ENCODE peak calls at places on chromosome 5, in five cellular contexts. J is CD8-positive, alpha-beta memory T cell; N is endodermal cell; V is AG09309; I is fibroblast of mammary gland. S is an unnamed sample.

GRCh38 chr5:65721775-65722574 is at the start of the genes NLN and SGTB:
- DNase-seq in I (peak), N (peak), V (no peak), J (peak), S (peak)

GRCh38 chr5:74888117-74888516 is 21.9 kb upstream of the FAM169A start:
- DNase-seq in I (no peak), N (no peak), J (no peak), V (no peak), S (no peak)

GRCh38 chr5:90119531-90119940 is 290.0 kb downstream of the CETN3 start:
- DNase-seq in J (no peak), I (no peak), V (no peak), N (no peak), S (peak)

GRCh38 chr5:112929336-112930081 is 7.5 kb upstream of the REEP5 start:
- DNase-seq in V (no peak), N (no peak), I (no peak), J (no peak), S (no peak)

GRCh38 chr5:10303699-10304170 is 4.0 kb downstream of the CMBL start:
- DNase-seq in I (no peak), V (no peak), J (no peak), N (no peak), S (no peak)

GRCh38 chr5:56481147-56481997 is 248.2 kb upstream of the ANKRD55 start:
- DNase-seq in I (peak), N (peak), V (no peak), J (peak), S (peak)

GRCh38 chr5:118554991-118555390 is 433.4 kb downstream of the DTWD2 start:
- DNase-seq in N (no peak), V (no peak), I (no peak), J (no peak), S (no peak)

GRCh38 chr5:83475540-83476469 is 4.3 kb downstream of the VCAN start:
- DNase-seq in J (no peak), V (peak), N (no peak), I (peak), S (peak)

GRCh38 chr5:15687401-15687800 is 187.4 kb downstream of the FBXL7 start:
- DNase-seq in V (no peak), J (no peak), I (no peak), N (no peak), S (no peak)

GRCh38 chr5:41270423-41271251 is 57.3 kb upstream of the C6 start:
- DNase-seq in J (no peak), I (peak), V (peak), N (peak), S (peak)

GRCh38 chr5:2183154-2184023 is 300.7 kb upstream of the IRX4 start:
- DNase-seq in I (no peak), V (no peak), J (no peak), N (peak), S (no peak)

GRCh38 chr5:5494489-5495402 is 72.3 kb downstream of the ICE1 start:
- DNase-seq in N (peak), V (no peak), I (peak), J (peak), S (peak)

GRCh38 chr5:3101561-3101960 is 350.1 kb upstream of the IRX2 start:
- DNase-seq in J (no peak), I (no peak), N (peak), V (no peak), S (no peak)

GRCh38 chr5:170502692-170503091 is 1.1 kb upstream of the KCNIP1 start:
- DNase-seq in V (no peak), N (no peak), J (no peak), I (no peak), S (no peak)

GRCh38 chr5:176402684-176403083 is 13.7 kb downstream of the CLTB start:
- DNase-seq in I (no peak), N (no peak), J (no peak), V (no peak), S (no peak)

GRCh38 chr5:150645070-150645700 is 4.7 kb downstream of the SYNPO start:
- DNase-seq in N (peak), I (peak), J (no peak), V (peak), S (peak)

DNA sequence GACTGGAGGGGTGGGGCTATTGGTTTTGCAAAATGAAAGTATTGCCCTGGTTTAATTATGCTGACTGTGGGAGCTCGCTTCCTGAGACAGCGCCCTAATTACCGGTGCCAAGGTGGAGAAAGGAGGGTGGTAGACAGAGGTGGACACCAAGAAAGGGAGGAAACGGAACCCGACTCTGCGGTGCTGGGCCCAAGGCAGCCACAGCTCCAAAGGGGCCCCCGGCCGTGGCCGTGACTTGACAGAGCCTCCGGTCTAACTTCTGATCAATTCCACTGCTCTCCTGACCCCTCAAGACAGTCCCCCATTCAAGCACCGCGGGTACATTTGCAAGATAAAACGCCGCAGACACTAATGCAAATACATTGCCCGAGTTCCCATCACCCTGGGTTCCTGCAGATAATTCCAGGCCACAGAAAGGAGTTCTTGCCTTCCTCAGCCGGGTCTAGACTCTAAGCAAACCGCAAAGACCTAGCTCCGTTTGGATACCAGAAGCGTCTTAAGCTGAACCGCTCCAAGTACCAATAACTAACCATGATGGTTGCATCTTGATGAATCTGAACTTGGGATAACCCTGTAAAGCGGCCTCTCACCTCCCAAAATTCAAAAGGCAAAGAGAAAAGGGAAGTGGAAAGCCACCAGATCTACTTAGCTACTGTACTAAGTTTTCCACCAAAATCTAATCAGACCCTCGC is 211.0 kb downstream of the MEF2C start:
- DNase-seq in J (no peak), I (no peak), V (no peak), N (peak), S (peak)
- H3K4me3 ChIP-seq in J (no peak), I (no peak), V (no peak), N (peak), S (peak)

GRCh38 chr5:125088522-125089105 is 342.2 kb upstream of the ZNF608 start:
- DNase-seq in V (no peak), I (no peak), J (no peak), N (no peak), S (no peak)
- H3K4me3 ChIP-seq in V (no peak), I (no peak), J (no peak), N (no peak), S (no peak)

DNA sequence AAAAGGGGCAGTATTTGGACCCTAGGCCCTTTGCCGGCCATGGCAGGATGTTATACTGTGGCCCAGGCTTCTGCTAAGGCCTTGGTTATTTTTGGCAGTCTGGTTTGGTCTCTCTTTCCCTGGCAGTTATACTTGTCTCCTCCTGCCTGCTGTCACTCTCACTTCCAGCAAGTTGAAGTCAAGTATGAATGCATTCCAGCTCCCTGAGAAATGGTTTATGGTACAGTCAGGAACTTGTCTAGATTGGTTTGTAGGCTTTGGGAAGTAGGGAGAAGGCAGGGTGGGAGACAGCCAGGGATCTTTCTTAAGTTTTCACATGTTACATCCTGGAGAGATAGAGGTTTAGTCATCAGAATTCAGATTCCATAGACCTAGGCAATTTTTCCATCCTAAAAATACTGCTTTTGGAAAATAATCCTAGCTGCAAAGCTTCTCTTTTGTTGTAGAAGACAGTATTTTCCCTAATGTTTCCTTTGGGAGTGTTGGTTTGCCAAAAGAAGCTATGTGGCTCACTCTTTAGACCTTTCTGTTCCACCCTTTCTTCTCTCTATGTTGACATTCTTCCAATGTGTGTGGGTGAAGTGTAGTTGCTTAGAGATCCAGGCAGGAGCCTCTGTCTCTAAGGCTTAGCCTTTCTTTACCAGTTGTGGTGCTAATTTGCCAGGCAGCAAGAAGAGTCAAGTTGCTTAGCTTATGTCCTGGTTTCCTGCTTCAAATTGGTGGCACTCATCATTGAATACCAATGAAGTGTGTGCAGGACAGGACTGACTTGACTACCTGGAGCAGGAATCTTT is 2.4 kb upstream of the KDM3B start:
- DNase-seq in I (peak), V (no peak), N (peak), J (no peak), S (no peak)
- H3K4me3 ChIP-seq in I (no peak), V (no peak), N (no peak), J (no peak), S (no peak)

GRCh38 chr5:124867064-124867707 is 120.7 kb upstream of the ZNF608 start:
- DNase-seq in J (no peak), I (peak), N (no peak), V (peak), S (peak)
- H3K4me3 ChIP-seq in J (no peak), I (no peak), N (no peak), V (no peak), S (no peak)

GRCh38 chr5:37835400-37835973 is 4.4 kb downstream of the GDNF start:
- DNase-seq in J (no peak), V (no peak), I (no peak), N (no peak), S (no peak)
- H3K4me3 ChIP-seq in J (no peak), V (no peak), I (no peak), N (peak), S (peak)

GRCh38 chr5:133931546-133931945 is 36.9 kb downstream of the C5orf15 start:
- DNase-seq in N (no peak), J (no peak), V (no peak), I (no peak), S (no peak)

GRCh38 chr5:133932441-133933168 is 35.8 kb downstream of the C5orf15 start:
- DNase-seq in J (no peak), I (no peak), N (no peak), V (no peak), S (no peak)

GRCh38 chr5:133928690-133929393 is 39.6 kb downstream of the C5orf15 start:
- DNase-seq in V (no peak), N (no peak), J (no peak), I (no peak), S (no peak)

GRCh38 chr5:133930061-133930823 is 38.2 kb downstream of the C5orf15 start:
- DNase-seq in N (no peak), V (no peak), I (peak), J (peak), S (peak)

GRCh38 chr5:133930824-133931111 is 37.7 kb downstream of the C5orf15 start:
- DNase-seq in V (no peak), N (no peak), J (no peak), I (no peak), S (no peak)
- H3K4me3 ChIP-seq in V (no peak), N (no peak), J (peak), I (no peak), S (no peak)

DNA sequence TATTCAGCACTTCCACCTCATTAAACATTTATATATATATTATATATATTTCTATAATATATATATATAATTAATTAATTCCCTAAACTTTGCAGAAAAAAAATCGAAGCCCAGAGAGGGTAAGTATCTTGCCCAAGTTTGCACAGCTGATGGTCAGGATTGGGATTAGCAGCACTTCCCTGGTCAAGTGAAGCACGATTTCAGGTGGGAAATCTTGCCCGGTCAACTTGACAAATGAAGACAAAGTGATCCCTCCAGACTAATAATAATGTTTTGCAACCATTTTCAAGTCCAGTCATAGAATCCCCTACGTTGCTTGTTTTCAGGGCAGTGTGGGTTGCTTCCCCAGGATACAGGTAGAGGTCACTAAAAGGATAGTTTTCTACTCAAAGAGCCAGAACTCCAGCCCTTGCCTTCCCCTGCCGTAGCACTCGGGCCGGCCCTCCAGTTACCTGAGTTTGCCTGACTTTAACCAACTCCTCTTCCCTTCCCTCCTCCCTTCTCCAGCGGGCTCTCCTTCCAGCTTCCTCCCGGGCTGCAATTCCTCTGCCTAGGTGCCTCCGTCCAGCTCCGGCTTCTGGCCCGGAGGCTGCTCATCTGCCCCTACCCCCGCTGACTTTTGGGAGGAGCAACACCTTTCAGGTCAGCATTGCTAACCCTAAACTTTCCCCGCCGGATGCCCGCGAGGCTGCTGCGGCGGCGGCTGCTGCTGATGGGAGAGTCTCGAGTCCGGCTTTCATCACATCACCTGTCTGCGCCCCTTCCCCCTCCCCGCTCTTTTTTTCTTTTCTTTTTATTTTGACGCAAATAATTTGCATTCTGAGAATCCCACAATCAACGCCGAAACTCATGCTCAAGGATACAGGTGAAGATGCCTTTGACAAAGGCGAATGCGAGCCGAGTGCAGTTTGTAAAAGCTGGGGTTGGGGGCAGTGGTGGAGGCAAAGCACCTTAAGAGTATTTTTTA is 928 bp downstream of the PRLR start:
- DNase-seq in N (peak), I (peak), J (no peak), V (no peak), S (no peak)
- H3K4me3 ChIP-seq in N (peak), I (no peak), J (no peak), V (peak), S (peak)

DNA sequence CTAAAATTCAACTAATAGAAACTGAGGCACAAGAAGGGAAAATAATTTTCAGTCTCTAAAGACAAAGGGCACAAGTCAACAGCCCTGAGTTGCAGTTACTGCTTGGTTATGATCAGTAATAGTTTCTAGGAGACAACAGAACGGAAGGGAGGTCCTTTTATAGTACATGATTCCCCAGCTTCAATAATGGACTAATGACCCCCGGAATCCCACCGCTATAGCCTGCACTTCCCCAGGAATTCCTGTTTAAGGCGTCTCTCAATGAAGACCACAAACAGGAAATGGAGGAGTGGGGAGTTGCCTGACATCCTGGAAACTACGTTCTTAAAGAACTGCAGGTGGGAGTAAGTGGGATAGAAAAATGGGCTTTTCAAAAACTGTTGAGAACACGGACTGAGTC is 60.6 kb downstream of the DIAPH1 start:
- DNase-seq in N (peak), V (no peak), J (no peak), I (peak), S (no peak)
- H3K4me3 ChIP-seq in N (no peak), V (no peak), J (no peak), I (no peak), S (no peak)

DNA sequence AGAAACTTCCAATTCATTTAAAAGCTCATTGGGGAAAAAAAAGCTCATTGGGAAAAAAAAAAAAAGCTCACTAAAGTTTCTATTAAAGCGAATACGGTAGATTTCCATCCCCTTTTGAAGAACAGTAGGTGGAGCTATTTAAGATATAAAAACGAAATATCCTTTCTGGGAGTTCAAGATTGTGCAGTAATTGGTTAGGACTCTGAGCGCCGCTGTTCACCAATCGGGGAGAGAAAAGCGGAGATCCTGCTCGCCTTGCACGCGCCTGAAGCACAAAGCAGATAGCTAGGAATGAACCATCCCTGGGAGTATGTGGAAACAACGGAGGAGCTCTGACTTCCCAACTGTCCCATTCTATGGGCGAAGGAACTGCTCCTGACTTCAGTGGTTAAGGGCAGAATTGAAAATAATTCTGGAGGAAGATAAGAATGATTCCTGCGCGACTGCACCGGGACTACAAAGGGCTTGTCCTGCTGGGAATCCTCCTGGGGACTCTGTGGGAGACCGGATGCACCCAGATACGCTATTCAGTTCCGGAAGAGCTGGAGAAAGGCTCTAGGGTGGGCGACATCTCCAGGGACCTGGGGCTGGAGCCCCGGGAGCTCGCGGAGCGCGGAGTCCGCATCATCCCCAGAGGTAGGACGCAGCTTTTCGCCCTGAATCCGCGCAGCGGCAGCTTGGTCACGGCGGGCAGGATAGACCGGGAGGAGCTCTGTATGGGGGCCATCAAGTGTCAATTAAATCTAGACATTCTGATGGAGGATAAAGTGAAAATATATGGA is at the start of gene PCDHGA12:
- DNase-seq in I (peak), N (no peak), J (no peak), V (peak), S (peak)
- H3K4me3 ChIP-seq in I (peak), N (no peak), J (no peak), V (peak), S (peak)